ENCODE peak calls at places on chromosome 18, in six cellular contexts. One of them, this sample, is unnamed. For H3K27me3, the result is how much of the 10 kb centered on the place peaks cover.

GRCh38 chr18:49447810-49448745 is 12.4 kb downstream of the DYM start:
- DNase-seq in cardiac muscle cell: peak
- DNase-seq in thyroid gland: peak
- DNase-seq in Panc1: no peak
- DNase-seq in CD4-positive, CD25-positive, alpha-beta regulatory T cell: peak
- DNase-seq in left ventricle myocardium inferior: no peak
- DNase-seq in this sample: peak

GRCh38 chr18:78319264-78319663 is 660.4 kb upstream of the SALL3 start:
- DNase-seq in cardiac muscle cell: no peak
- DNase-seq in thyroid gland: no peak
- DNase-seq in Panc1: no peak
- DNase-seq in CD4-positive, CD25-positive, alpha-beta regulatory T cell: no peak
- DNase-seq in left ventricle myocardium inferior: no peak
- DNase-seq in this sample: no peak

GRCh38 chr18:23355206-23355605 is 97.9 kb upstream of the RIOK3 start:
- DNase-seq in cardiac muscle cell: no peak
- DNase-seq in thyroid gland: no peak
- DNase-seq in Panc1: no peak
- DNase-seq in CD4-positive, CD25-positive, alpha-beta regulatory T cell: no peak
- DNase-seq in left ventricle myocardium inferior: no peak
- DNase-seq in this sample: no peak

GRCh38 chr18:76801567-76802505 is 20.5 kb upstream of the ZNF236 start:
- DNase-seq in cardiac muscle cell: peak
- DNase-seq in thyroid gland: peak
- DNase-seq in Panc1: no peak
- DNase-seq in CD4-positive, CD25-positive, alpha-beta regulatory T cell: peak
- DNase-seq in left ventricle myocardium inferior: peak
- DNase-seq in this sample: no peak

GRCh38 chr18:48136544-48137353 is 206.3 kb upstream of the SMAD2 start:
- DNase-seq in cardiac muscle cell: no peak
- DNase-seq in thyroid gland: peak
- DNase-seq in Panc1: no peak
- DNase-seq in CD4-positive, CD25-positive, alpha-beta regulatory T cell: no peak
- DNase-seq in left ventricle myocardium inferior: no peak
- DNase-seq in this sample: no peak

GRCh38 chr18:36673452-36673851 is 155.3 kb downstream of the TPGS2 start:
- DNase-seq in cardiac muscle cell: no peak
- DNase-seq in thyroid gland: no peak
- DNase-seq in Panc1: no peak
- DNase-seq in CD4-positive, CD25-positive, alpha-beta regulatory T cell: no peak
- DNase-seq in left ventricle myocardium inferior: no peak
- DNase-seq in this sample: no peak

GRCh38 chr18:47898696-47899095 is 31.8 kb downstream of the SMAD2 start:
- DNase-seq in cardiac muscle cell: peak
- DNase-seq in thyroid gland: no peak
- DNase-seq in Panc1: no peak
- DNase-seq in CD4-positive, CD25-positive, alpha-beta regulatory T cell: no peak
- DNase-seq in left ventricle myocardium inferior: no peak
- DNase-seq in this sample: no peak

GRCh38 chr18:35050638-35051287 is 9.6 kb downstream of the MAPRE2 start:
- DNase-seq in cardiac muscle cell: peak
- DNase-seq in thyroid gland: no peak
- DNase-seq in Panc1: no peak
- DNase-seq in CD4-positive, CD25-positive, alpha-beta regulatory T cell: no peak
- DNase-seq in left ventricle myocardium inferior: no peak
- DNase-seq in this sample: no peak

GRCh38 chr18:44636241-44636640 is 44.4 kb upstream of the SETBP1 start:
- DNase-seq in cardiac muscle cell: no peak
- DNase-seq in thyroid gland: no peak
- DNase-seq in Panc1: no peak
- DNase-seq in CD4-positive, CD25-positive, alpha-beta regulatory T cell: no peak
- DNase-seq in left ventricle myocardium inferior: no peak
- DNase-seq in this sample: no peak

GRCh38 chr18:38611036-38611964 is 1045.7 kb upstream of the CELF4 start:
- DNase-seq in cardiac muscle cell: no peak
- DNase-seq in thyroid gland: no peak
- DNase-seq in Panc1: no peak
- DNase-seq in CD4-positive, CD25-positive, alpha-beta regulatory T cell: no peak
- DNase-seq in left ventricle myocardium inferior: no peak
- DNase-seq in this sample: no peak

GRCh38 chr18:46213295-46213694 is 109.1 kb downstream of the HAUS1 start:
- DNase-seq in cardiac muscle cell: peak
- DNase-seq in thyroid gland: no peak
- DNase-seq in Panc1: no peak
- DNase-seq in CD4-positive, CD25-positive, alpha-beta regulatory T cell: no peak
- DNase-seq in left ventricle myocardium inferior: no peak
- DNase-seq in this sample: no peak

GRCh38 chr18:24915547-24915946 is 436.4 kb downstream of the ZNF521 start:
- DNase-seq in cardiac muscle cell: peak
- DNase-seq in thyroid gland: no peak
- DNase-seq in Panc1: no peak
- DNase-seq in CD4-positive, CD25-positive, alpha-beta regulatory T cell: no peak
- DNase-seq in left ventricle myocardium inferior: no peak
- DNase-seq in this sample: no peak

GRCh38 chr18:55353391-55353790 is 234.6 kb downstream of the TCF4 start:
- DNase-seq in cardiac muscle cell: no peak
- DNase-seq in thyroid gland: no peak
- DNase-seq in Panc1: no peak
- DNase-seq in CD4-positive, CD25-positive, alpha-beta regulatory T cell: no peak
- DNase-seq in left ventricle myocardium inferior: no peak
- DNase-seq in this sample: no peak

GRCh38 chr18:55354795-55355194 is 233.2 kb downstream of the TCF4 start:
- DNase-seq in cardiac muscle cell: no peak
- DNase-seq in thyroid gland: no peak
- DNase-seq in Panc1: no peak
- DNase-seq in CD4-positive, CD25-positive, alpha-beta regulatory T cell: no peak
- DNase-seq in left ventricle myocardium inferior: no peak
- DNase-seq in this sample: no peak

GRCh38 chr18:55353806-55354205 is 234.2 kb downstream of the TCF4 start:
- DNase-seq in cardiac muscle cell: no peak
- DNase-seq in thyroid gland: no peak
- DNase-seq in Panc1: no peak
- DNase-seq in CD4-positive, CD25-positive, alpha-beta regulatory T cell: no peak
- DNase-seq in left ventricle myocardium inferior: no peak
- DNase-seq in this sample: no peak

GRCh38 chr18:55356815-55357214 is 231.2 kb downstream of the TCF4 start:
- DNase-seq in cardiac muscle cell: no peak
- DNase-seq in thyroid gland: no peak
- DNase-seq in Panc1: no peak
- DNase-seq in CD4-positive, CD25-positive, alpha-beta regulatory T cell: no peak
- DNase-seq in left ventricle myocardium inferior: no peak
- DNase-seq in this sample: no peak

GRCh38 chr18:55355220-55355619 is 232.8 kb downstream of the TCF4 start:
- DNase-seq in cardiac muscle cell: no peak
- DNase-seq in thyroid gland: no peak
- DNase-seq in Panc1: no peak
- DNase-seq in CD4-positive, CD25-positive, alpha-beta regulatory T cell: no peak
- DNase-seq in left ventricle myocardium inferior: no peak
- DNase-seq in this sample: no peak
- H3K27me3 ChIP-seq in cardiac muscle cell: under half
- H3K27me3 ChIP-seq in thyroid gland: under half
- H3K27me3 ChIP-seq in Panc1: under half
- H3K27me3 ChIP-seq in CD4-positive, CD25-positive, alpha-beta regulatory T cell: under half
- H3K27me3 ChIP-seq in left ventricle myocardium inferior: under half
- H3K27me3 ChIP-seq in this sample: under half

GRCh38 chr18:2846241-2846637 is 567 bp upstream of the EMILIN2 start:
- DNase-seq in cardiac muscle cell: peak
- DNase-seq in thyroid gland: no peak
- DNase-seq in Panc1: no peak
- DNase-seq in CD4-positive, CD25-positive, alpha-beta regulatory T cell: no peak
- DNase-seq in left ventricle myocardium inferior: no peak
- DNase-seq in this sample: no peak
- H3K27me3 ChIP-seq in cardiac muscle cell: under half
- H3K27me3 ChIP-seq in thyroid gland: under half
- H3K27me3 ChIP-seq in Panc1: under half
- H3K27me3 ChIP-seq in CD4-positive, CD25-positive, alpha-beta regulatory T cell: under half
- H3K27me3 ChIP-seq in left ventricle myocardium inferior: half or more
- H3K27me3 ChIP-seq in this sample: half or more

GRCh38 chr18:59551902-59552635 is 145.2 kb downstream of the CCBE1 start:
- DNase-seq in cardiac muscle cell: peak
- DNase-seq in thyroid gland: no peak
- DNase-seq in Panc1: no peak
- DNase-seq in CD4-positive, CD25-positive, alpha-beta regulatory T cell: no peak
- DNase-seq in left ventricle myocardium inferior: peak
- DNase-seq in this sample: no peak

GRCh38 chr18:59549797-59550516 is 147.3 kb downstream of the CCBE1 start:
- DNase-seq in cardiac muscle cell: peak
- DNase-seq in thyroid gland: peak
- DNase-seq in Panc1: no peak
- DNase-seq in CD4-positive, CD25-positive, alpha-beta regulatory T cell: no peak
- DNase-seq in left ventricle myocardium inferior: peak
- DNase-seq in this sample: no peak

GRCh38 chr18:59554796-59555195 is 142.4 kb downstream of the CCBE1 start:
- DNase-seq in cardiac muscle cell: no peak
- DNase-seq in thyroid gland: no peak
- DNase-seq in Panc1: no peak
- DNase-seq in CD4-positive, CD25-positive, alpha-beta regulatory T cell: no peak
- DNase-seq in left ventricle myocardium inferior: no peak
- DNase-seq in this sample: no peak

GRCh38 chr18:59556265-59556664 is 141.0 kb downstream of the CCBE1 start:
- DNase-seq in cardiac muscle cell: peak
- DNase-seq in thyroid gland: no peak
- DNase-seq in Panc1: no peak
- DNase-seq in CD4-positive, CD25-positive, alpha-beta regulatory T cell: no peak
- DNase-seq in left ventricle myocardium inferior: no peak
- DNase-seq in this sample: peak

GRCh38 chr18:59553273-59553672 is 143.9 kb downstream of the CCBE1 start:
- DNase-seq in cardiac muscle cell: no peak
- DNase-seq in thyroid gland: no peak
- DNase-seq in Panc1: no peak
- DNase-seq in CD4-positive, CD25-positive, alpha-beta regulatory T cell: no peak
- DNase-seq in left ventricle myocardium inferior: no peak
- DNase-seq in this sample: no peak
- H3K27me3 ChIP-seq in cardiac muscle cell: under half
- H3K27me3 ChIP-seq in thyroid gland: under half
- H3K27me3 ChIP-seq in Panc1: under half
- H3K27me3 ChIP-seq in CD4-positive, CD25-positive, alpha-beta regulatory T cell: under half
- H3K27me3 ChIP-seq in left ventricle myocardium inferior: under half
- H3K27me3 ChIP-seq in this sample: under half

DNA sequence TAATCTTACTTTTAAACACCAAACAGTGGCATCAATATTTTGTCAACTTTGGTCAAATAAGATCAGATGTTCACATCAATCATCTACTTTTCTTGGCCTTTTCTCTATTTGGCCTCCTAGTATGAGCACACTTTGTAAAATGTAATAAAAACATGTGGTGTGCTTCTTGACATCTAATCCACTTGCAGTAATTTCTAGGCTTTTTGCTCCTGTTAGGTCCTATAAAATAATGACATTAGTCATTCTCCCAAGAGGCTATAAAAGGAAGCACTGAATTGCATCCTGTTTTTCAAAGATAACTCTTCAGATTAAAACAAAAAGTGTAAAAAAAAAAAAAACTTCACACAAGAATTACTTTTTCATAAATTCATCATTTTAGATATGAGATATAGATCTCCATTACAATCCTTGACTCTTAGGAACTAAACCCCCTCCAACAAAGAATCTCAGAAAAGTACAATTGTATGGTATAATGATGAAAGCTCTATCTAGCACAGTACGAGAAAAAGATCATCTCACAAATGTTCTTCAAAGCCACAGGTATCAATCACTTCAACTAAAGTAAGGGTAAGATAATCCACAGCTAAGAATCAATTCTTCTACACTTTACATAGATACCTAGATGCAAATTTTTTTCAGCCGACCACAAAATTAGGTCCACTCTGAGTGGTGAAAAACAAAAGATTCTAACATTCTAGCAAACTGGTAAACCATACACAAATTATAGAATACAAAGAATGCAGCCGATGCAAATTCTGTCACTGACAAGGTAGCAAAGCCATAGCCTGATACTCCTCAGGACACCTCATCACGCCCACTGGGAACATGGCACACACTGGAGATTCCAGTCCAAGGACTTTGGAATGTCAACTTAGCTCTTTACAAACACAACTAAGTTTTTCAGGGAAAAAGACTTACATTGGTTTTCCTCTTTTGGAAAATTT is 2.7 kb downstream of the BCL2 start:
- DNase-seq in cardiac muscle cell: no peak
- DNase-seq in thyroid gland: peak
- DNase-seq in Panc1: no peak
- DNase-seq in CD4-positive, CD25-positive, alpha-beta regulatory T cell: no peak
- DNase-seq in left ventricle myocardium inferior: no peak
- DNase-seq in this sample: no peak
- H3K27me3 ChIP-seq in cardiac muscle cell: half or more
- H3K27me3 ChIP-seq in thyroid gland: under half
- H3K27me3 ChIP-seq in Panc1: under half
- H3K27me3 ChIP-seq in CD4-positive, CD25-positive, alpha-beta regulatory T cell: under half
- H3K27me3 ChIP-seq in left ventricle myocardium inferior: under half
- H3K27me3 ChIP-seq in this sample: under half

DNA sequence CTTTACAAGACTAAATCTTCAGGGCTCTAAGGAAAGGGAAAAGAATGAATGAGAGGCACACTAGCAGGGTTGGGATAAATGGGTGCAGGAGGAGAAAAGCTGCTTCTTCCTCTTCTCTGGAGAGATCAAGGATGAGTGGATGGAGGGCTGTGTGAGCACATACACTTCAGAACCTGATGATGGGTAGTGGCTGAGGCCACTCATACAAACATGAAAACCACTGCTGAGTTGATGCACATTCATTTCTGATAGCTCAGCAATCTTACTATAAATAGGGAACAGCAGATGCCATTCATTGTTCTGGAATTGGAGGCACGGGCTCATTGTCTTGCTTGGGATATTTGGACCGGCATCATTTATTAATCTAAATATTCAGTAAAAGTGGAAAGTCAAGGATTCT is 152.4 kb upstream of the KCTD1 start:
- DNase-seq in cardiac muscle cell: no peak
- DNase-seq in thyroid gland: peak
- DNase-seq in Panc1: no peak
- DNase-seq in CD4-positive, CD25-positive, alpha-beta regulatory T cell: no peak
- DNase-seq in left ventricle myocardium inferior: no peak
- DNase-seq in this sample: no peak
- H3K27me3 ChIP-seq in cardiac muscle cell: under half
- H3K27me3 ChIP-seq in thyroid gland: under half
- H3K27me3 ChIP-seq in Panc1: under half
- H3K27me3 ChIP-seq in CD4-positive, CD25-positive, alpha-beta regulatory T cell: under half
- H3K27me3 ChIP-seq in left ventricle myocardium inferior: under half
- H3K27me3 ChIP-seq in this sample: under half